ENCODE peak calls at places on chromosomes 11 and 22, in five cellular contexts. One of them, this sample, is unnamed.

GRCh38 chr11:35237860-35238715 is 99.1 kb downstream of the CD44 start:
- DNase-seq in SK-N-SH: peak; percentile 15
- DNase-seq in cardiac muscle cell: peak; percentile 75
- DNase-seq in transverse colon: peak; percentile 54
- DNase-seq in naive thymus-derived CD4-positive, alpha-beta T cell: peak; percentile 39
- DNase-seq in this sample: peak; percentile 20

GRCh38 chr11:35539781-35540281 is 14.4 kb upstream of the PAMR1 start:
- DNase-seq in SK-N-SH: no peak
- DNase-seq in cardiac muscle cell: no peak
- DNase-seq in transverse colon: peak; percentile 30
- DNase-seq in naive thymus-derived CD4-positive, alpha-beta T cell: no peak
- DNase-seq in this sample: no peak

GRCh38 chr11:70848243-70848750 is 404.1 kb downstream of the SHANK2 start:
- DNase-seq in SK-N-SH: no peak
- DNase-seq in cardiac muscle cell: no peak
- DNase-seq in transverse colon: no peak
- DNase-seq in naive thymus-derived CD4-positive, alpha-beta T cell: no peak
- DNase-seq in this sample: no peak

GRCh38 chr22:50722716-50723428 is 15.1 kb upstream of the ACR start:
- DNase-seq in SK-N-SH: no peak
- DNase-seq in cardiac muscle cell: no peak
- DNase-seq in transverse colon: no peak
- DNase-seq in naive thymus-derived CD4-positive, alpha-beta T cell: no peak
- DNase-seq in this sample: no peak

GRCh38 chr11:32081129-32081641 is 9.7 kb upstream of the RCN1 start:
- DNase-seq in SK-N-SH: no peak
- DNase-seq in cardiac muscle cell: no peak
- DNase-seq in transverse colon: no peak
- DNase-seq in naive thymus-derived CD4-positive, alpha-beta T cell: no peak
- DNase-seq in this sample: no peak

GRCh38 chr22:49546811-49547585 is 280.7 kb downstream of the BRD1 start:
- DNase-seq in SK-N-SH: no peak
- DNase-seq in cardiac muscle cell: no peak
- DNase-seq in transverse colon: no peak
- DNase-seq in naive thymus-derived CD4-positive, alpha-beta T cell: no peak
- DNase-seq in this sample: no peak

GRCh38 chr11:39374963-39375698 is 2084.3 kb downstream of the LRRC4C start:
- DNase-seq in SK-N-SH: peak; percentile 20
- DNase-seq in cardiac muscle cell: peak; percentile 51
- DNase-seq in transverse colon: no peak
- DNase-seq in naive thymus-derived CD4-positive, alpha-beta T cell: peak; percentile 41
- DNase-seq in this sample: peak; percentile 16

GRCh38 chr11:111388842-111389241 is 9.8 kb upstream of the POU2AF1 start:
- DNase-seq in SK-N-SH: no peak
- DNase-seq in cardiac muscle cell: no peak
- DNase-seq in transverse colon: peak; percentile 37
- DNase-seq in naive thymus-derived CD4-positive, alpha-beta T cell: no peak
- DNase-seq in this sample: peak; percentile 8

GRCh38 chr11:35049906-35050531 is 89.0 kb upstream of the CD44 start:
- DNase-seq in SK-N-SH: no peak
- DNase-seq in cardiac muscle cell: no peak
- DNase-seq in transverse colon: no peak
- DNase-seq in naive thymus-derived CD4-positive, alpha-beta T cell: peak; percentile 14
- DNase-seq in this sample: no peak

GRCh38 chr11:1341928-1342524 is 32.6 kb upstream of the TOLLIP start:
- DNase-seq in SK-N-SH: no peak
- DNase-seq in cardiac muscle cell: no peak
- DNase-seq in transverse colon: no peak
- DNase-seq in naive thymus-derived CD4-positive, alpha-beta T cell: no peak
- DNase-seq in this sample: peak; percentile 9

GRCh38 chr11:130671801-130672700 is 223.6 kb downstream of the ADAMTS15 start:
- DNase-seq in SK-N-SH: peak; percentile 44
- DNase-seq in cardiac muscle cell: peak; percentile 24
- DNase-seq in transverse colon: peak; percentile 49
- DNase-seq in naive thymus-derived CD4-positive, alpha-beta T cell: no peak
- DNase-seq in this sample: no peak

GRCh38 chr11:1755344-1756023 is 5.1 kb upstream of the IFITM10 start:
- DNase-seq in SK-N-SH: no peak
- DNase-seq in cardiac muscle cell: peak; percentile 46
- DNase-seq in transverse colon: no peak
- DNase-seq in naive thymus-derived CD4-positive, alpha-beta T cell: peak; percentile 41
- DNase-seq in this sample: no peak

GRCh38 chr11:115054541-115055538 is 376.5 kb downstream of the NXPE2 start:
- DNase-seq in SK-N-SH: no peak
- DNase-seq in cardiac muscle cell: no peak
- DNase-seq in transverse colon: no peak
- DNase-seq in naive thymus-derived CD4-positive, alpha-beta T cell: no peak
- DNase-seq in this sample: no peak

GRCh38 chr11:33264926-33265325 is 7.7 kb downstream of the HIPK3 start:
- DNase-seq in SK-N-SH: no peak
- DNase-seq in cardiac muscle cell: no peak
- DNase-seq in transverse colon: no peak
- DNase-seq in naive thymus-derived CD4-positive, alpha-beta T cell: no peak
- DNase-seq in this sample: no peak

GRCh38 chr11:69922596-69923111 is 103.4 kb upstream of the FGF3 start:
- DNase-seq in SK-N-SH: no peak
- DNase-seq in cardiac muscle cell: no peak
- DNase-seq in transverse colon: no peak
- DNase-seq in naive thymus-derived CD4-positive, alpha-beta T cell: no peak
- DNase-seq in this sample: no peak

GRCh38 chr11:112610996-112611795 is 350.0 kb upstream of the NCAM1 start:
- DNase-seq in SK-N-SH: no peak
- DNase-seq in cardiac muscle cell: no peak
- DNase-seq in transverse colon: no peak
- DNase-seq in naive thymus-derived CD4-positive, alpha-beta T cell: no peak
- DNase-seq in this sample: peak; percentile 21

GRCh38 chr22:22068025-22068424 is 85.4 kb upstream of the TOP3B start:
- DNase-seq in SK-N-SH: no peak
- DNase-seq in cardiac muscle cell: no peak
- DNase-seq in transverse colon: no peak
- DNase-seq in naive thymus-derived CD4-positive, alpha-beta T cell: no peak
- DNase-seq in this sample: no peak
- H3K27ac ChIP-seq in SK-N-SH: no peak overlapping the region
- H3K27ac ChIP-seq in cardiac muscle cell: no peak overlapping the region
- H3K27ac ChIP-seq in transverse colon: no peak overlapping the region
- H3K27ac ChIP-seq in naive thymus-derived CD4-positive, alpha-beta T cell: no peak overlapping the region
- H3K27ac ChIP-seq in this sample: no peak overlapping the region

DNA sequence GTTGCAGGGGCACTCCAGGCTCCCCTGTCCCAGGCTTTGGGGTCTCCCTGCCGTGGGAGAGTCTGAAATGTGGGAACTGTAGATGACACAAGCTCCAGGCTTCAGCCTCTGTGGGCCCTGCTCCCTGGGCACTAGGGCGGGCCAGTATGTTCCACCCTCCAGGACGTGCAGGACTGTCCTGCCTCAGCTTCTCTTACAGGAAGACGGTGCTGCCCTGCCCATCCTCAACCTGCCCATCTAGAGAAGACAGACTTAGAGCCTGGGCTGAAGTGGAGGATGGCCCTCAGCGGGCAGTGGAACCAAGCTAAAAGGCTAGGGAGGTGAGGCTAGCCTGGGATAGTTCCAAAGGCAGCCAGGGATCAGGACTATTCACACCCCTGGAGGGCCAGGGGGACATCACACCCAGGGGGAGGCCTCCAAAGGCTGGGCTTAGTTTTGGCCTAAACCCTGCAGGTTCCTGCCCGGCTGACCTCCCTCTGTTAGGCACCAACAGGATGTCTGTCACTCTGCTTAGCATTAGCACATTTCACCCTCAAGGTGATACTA is 4.0 kb upstream of the CERK start:
- DNase-seq in SK-N-SH: no peak
- DNase-seq in cardiac muscle cell: no peak
- DNase-seq in transverse colon: no peak
- DNase-seq in naive thymus-derived CD4-positive, alpha-beta T cell: no peak
- DNase-seq in this sample: no peak
- H3K27ac ChIP-seq in SK-N-SH: no peak overlapping the region
- H3K27ac ChIP-seq in cardiac muscle cell: no peak overlapping the region
- H3K27ac ChIP-seq in transverse colon: peak overlapping the region; percentile 67
- H3K27ac ChIP-seq in naive thymus-derived CD4-positive, alpha-beta T cell: no peak overlapping the region
- H3K27ac ChIP-seq in this sample: peak overlapping the region; percentile 96

GRCh38 chr11:17414992-17415391 is 26.5 kb upstream of the KCNJ11 start:
- DNase-seq in SK-N-SH: no peak
- DNase-seq in cardiac muscle cell: no peak
- DNase-seq in transverse colon: no peak
- DNase-seq in naive thymus-derived CD4-positive, alpha-beta T cell: no peak
- DNase-seq in this sample: no peak

GRCh38 chr11:17421781-17422180 is 33.3 kb upstream of the KCNJ11 start:
- DNase-seq in SK-N-SH: no peak
- DNase-seq in cardiac muscle cell: no peak
- DNase-seq in transverse colon: no peak
- DNase-seq in naive thymus-derived CD4-positive, alpha-beta T cell: no peak
- DNase-seq in this sample: no peak

GRCh38 chr11:17416492-17416891 is 28.0 kb upstream of the KCNJ11 start:
- DNase-seq in SK-N-SH: no peak
- DNase-seq in cardiac muscle cell: peak; percentile 25
- DNase-seq in transverse colon: no peak
- DNase-seq in naive thymus-derived CD4-positive, alpha-beta T cell: no peak
- DNase-seq in this sample: no peak

GRCh38 chr11:17415523-17416104 is 27.2 kb upstream of the KCNJ11 start:
- DNase-seq in SK-N-SH: no peak
- DNase-seq in cardiac muscle cell: no peak
- DNase-seq in transverse colon: no peak
- DNase-seq in naive thymus-derived CD4-positive, alpha-beta T cell: no peak
- DNase-seq in this sample: no peak

GRCh38 chr11:17418437-17418836 is 30.0 kb upstream of the KCNJ11 start:
- DNase-seq in SK-N-SH: no peak
- DNase-seq in cardiac muscle cell: peak; percentile 43
- DNase-seq in transverse colon: no peak
- DNase-seq in naive thymus-derived CD4-positive, alpha-beta T cell: no peak
- DNase-seq in this sample: no peak
- H3K27ac ChIP-seq in SK-N-SH: no peak overlapping the region
- H3K27ac ChIP-seq in cardiac muscle cell: no peak overlapping the region
- H3K27ac ChIP-seq in transverse colon: no peak overlapping the region
- H3K27ac ChIP-seq in naive thymus-derived CD4-positive, alpha-beta T cell: no peak overlapping the region
- H3K27ac ChIP-seq in this sample: no peak overlapping the region

GRCh38 chr11:120222916-120223315 is 12.1 kb downstream of the OAF start:
- DNase-seq in SK-N-SH: no peak
- DNase-seq in cardiac muscle cell: no peak
- DNase-seq in transverse colon: no peak
- DNase-seq in naive thymus-derived CD4-positive, alpha-beta T cell: no peak
- DNase-seq in this sample: no peak
- H3K27ac ChIP-seq in SK-N-SH: no peak overlapping the region
- H3K27ac ChIP-seq in cardiac muscle cell: no peak overlapping the region
- H3K27ac ChIP-seq in transverse colon: peak overlapping the region; percentile 15
- H3K27ac ChIP-seq in naive thymus-derived CD4-positive, alpha-beta T cell: no peak overlapping the region
- H3K27ac ChIP-seq in this sample: peak overlapping the region; percentile 14

GRCh38 chr22:29382575-29383328 is 5.6 kb downstream of the AP1B1 start:
- DNase-seq in SK-N-SH: no peak
- DNase-seq in cardiac muscle cell: no peak
- DNase-seq in transverse colon: peak; percentile 67
- DNase-seq in naive thymus-derived CD4-positive, alpha-beta T cell: no peak
- DNase-seq in this sample: no peak

GRCh38 chr22:29377979-29378378 is 10.4 kb downstream of the AP1B1 start:
- DNase-seq in SK-N-SH: no peak
- DNase-seq in cardiac muscle cell: no peak
- DNase-seq in transverse colon: no peak
- DNase-seq in naive thymus-derived CD4-positive, alpha-beta T cell: no peak
- DNase-seq in this sample: peak; percentile 48

GRCh38 chr22:29380856-29381255 is 7.5 kb downstream of the AP1B1 start:
- DNase-seq in SK-N-SH: no peak
- DNase-seq in cardiac muscle cell: no peak
- DNase-seq in transverse colon: no peak
- DNase-seq in naive thymus-derived CD4-positive, alpha-beta T cell: no peak
- DNase-seq in this sample: no peak

GRCh38 chr22:29379258-29379657 is 9.1 kb downstream of the AP1B1 start:
- DNase-seq in SK-N-SH: no peak
- DNase-seq in cardiac muscle cell: no peak
- DNase-seq in transverse colon: no peak
- DNase-seq in naive thymus-derived CD4-positive, alpha-beta T cell: no peak
- DNase-seq in this sample: no peak

DNA sequence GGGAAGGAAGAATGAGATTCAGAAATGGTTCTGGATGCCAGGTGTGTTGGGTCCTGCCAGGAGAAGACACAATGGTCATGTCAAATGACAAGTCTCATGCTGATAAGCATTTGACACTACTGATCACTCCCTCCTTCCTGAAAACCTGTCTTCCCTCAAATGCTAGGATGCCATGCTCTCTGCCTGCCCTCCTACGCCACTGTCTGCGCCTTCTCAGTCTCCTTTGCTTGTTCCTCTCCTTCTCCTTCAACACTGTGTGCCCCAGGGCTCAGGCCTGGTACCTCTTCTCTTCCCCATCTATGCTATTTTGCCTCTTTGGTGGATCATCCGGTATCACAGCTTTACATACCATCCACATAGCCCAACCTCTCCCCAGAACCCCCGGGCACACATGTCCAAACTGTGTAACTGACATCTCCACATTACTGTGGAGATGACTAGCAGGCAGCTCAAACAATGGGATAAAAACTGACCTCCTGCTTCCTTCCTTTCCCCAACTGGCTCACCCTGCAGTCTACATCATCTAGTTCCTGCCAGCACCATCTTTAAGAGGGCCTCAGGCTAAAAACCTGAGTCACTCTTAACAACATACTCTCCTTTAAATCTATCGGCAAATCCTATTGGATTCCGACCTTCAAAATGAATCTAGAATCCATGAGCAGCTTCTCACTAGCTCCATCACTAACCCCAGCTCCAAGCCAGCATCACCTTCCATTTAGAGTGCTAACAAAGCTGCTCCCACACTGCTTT is 8.2 kb downstream of the AP1B1 start:
- DNase-seq in SK-N-SH: no peak
- DNase-seq in cardiac muscle cell: no peak
- DNase-seq in transverse colon: no peak
- DNase-seq in naive thymus-derived CD4-positive, alpha-beta T cell: no peak
- DNase-seq in this sample: peak; percentile 50
- H3K27ac ChIP-seq in SK-N-SH: no peak overlapping the region
- H3K27ac ChIP-seq in cardiac muscle cell: no peak overlapping the region
- H3K27ac ChIP-seq in transverse colon: no peak overlapping the region
- H3K27ac ChIP-seq in naive thymus-derived CD4-positive, alpha-beta T cell: no peak overlapping the region
- H3K27ac ChIP-seq in this sample: peak overlapping the region; percentile 46

GRCh38 chr11:61694971-61695706 is 14.9 kb downstream of the DAGLA start:
- DNase-seq in SK-N-SH: peak; percentile 67
- DNase-seq in cardiac muscle cell: peak; percentile 36
- DNase-seq in transverse colon: peak; percentile 43
- DNase-seq in naive thymus-derived CD4-positive, alpha-beta T cell: no peak
- DNase-seq in this sample: no peak

GRCh38 chr11:61695917-61696316 is 15.7 kb downstream of the DAGLA start:
- DNase-seq in SK-N-SH: peak; percentile 56
- DNase-seq in cardiac muscle cell: no peak
- DNase-seq in transverse colon: peak; percentile 79
- DNase-seq in naive thymus-derived CD4-positive, alpha-beta T cell: peak; percentile 87
- DNase-seq in this sample: peak; percentile 83

GRCh38 chr11:61691378-61692156 is 11.4 kb downstream of the DAGLA start:
- DNase-seq in SK-N-SH: no peak
- DNase-seq in cardiac muscle cell: no peak
- DNase-seq in transverse colon: no peak
- DNase-seq in naive thymus-derived CD4-positive, alpha-beta T cell: no peak
- DNase-seq in this sample: no peak

GRCh38 chr11:61696602-61697001 is 16.4 kb downstream of the DAGLA start:
- DNase-seq in SK-N-SH: no peak
- DNase-seq in cardiac muscle cell: no peak
- DNase-seq in transverse colon: no peak
- DNase-seq in naive thymus-derived CD4-positive, alpha-beta T cell: no peak
- DNase-seq in this sample: peak; percentile 34

GRCh38 chr11:61693897-61694840 is 14.0 kb downstream of the DAGLA start:
- DNase-seq in SK-N-SH: no peak
- DNase-seq in cardiac muscle cell: no peak
- DNase-seq in transverse colon: peak; percentile 57
- DNase-seq in naive thymus-derived CD4-positive, alpha-beta T cell: no peak
- DNase-seq in this sample: no peak
- H3K27ac ChIP-seq in SK-N-SH: no peak overlapping the region
- H3K27ac ChIP-seq in cardiac muscle cell: no peak overlapping the region
- H3K27ac ChIP-seq in transverse colon: peak overlapping the region; percentile 86
- H3K27ac ChIP-seq in naive thymus-derived CD4-positive, alpha-beta T cell: no peak overlapping the region
- H3K27ac ChIP-seq in this sample: peak overlapping the region; percentile 96

GRCh38 chr11:10599388-10600175 is 31.1 kb upstream of the LYVE1 start:
- DNase-seq in SK-N-SH: no peak
- DNase-seq in cardiac muscle cell: no peak
- DNase-seq in transverse colon: no peak
- DNase-seq in naive thymus-derived CD4-positive, alpha-beta T cell: no peak
- DNase-seq in this sample: no peak
- H3K27ac ChIP-seq in SK-N-SH: no peak overlapping the region
- H3K27ac ChIP-seq in cardiac muscle cell: no peak overlapping the region
- H3K27ac ChIP-seq in transverse colon: peak overlapping the region; percentile 81
- H3K27ac ChIP-seq in naive thymus-derived CD4-positive, alpha-beta T cell: no peak overlapping the region
- H3K27ac ChIP-seq in this sample: no peak overlapping the region